ENCODE peak calls at places on chromosomes 4 and X, in seven cellular contexts. R, N, S, I, F, Q and M are unnamed samples.

GRCh38 chr4:84606645-84607044 is 23.7 kb downstream of the CDS1 start:
- DNase-seq in S (no peak), N (no peak), I (no peak), Q (no peak), F (no peak), R (no peak), M (no peak)

GRCh38 chrX:6226646-6227444 is 1.8 kb downstream of the NLGN4X start:
- DNase-seq in N (no peak), I (no peak), S (no peak), Q (no peak), R (no peak), F (no peak), M (no peak)

GRCh38 chr4:31807036-31807435 is 1086.9 kb downstream of the PCDH7 start:
- DNase-seq in N (no peak), S (no peak), F (no peak), R (no peak), Q (no peak), I (peak; percentile 61), M (no peak)

GRCh38 chrX:10507876-10508275 is 112.5 kb downstream of the MID1 start:
- DNase-seq in F (no peak), S (no peak), N (no peak), Q (no peak), I (no peak), R (no peak), M (no peak)

GRCh38 chrX:125422986-125423385 is 103.3 kb downstream of the TEX13C start:
- DNase-seq in Q (no peak), R (no peak), F (no peak), N (no peak), S (no peak), I (no peak), M (no peak)

GRCh38 chr4:182642831-182643230 is 274.4 kb downstream of the DCTD start:
- DNase-seq in I (peak; percentile 76), S (no peak), R (no peak), F (no peak), Q (no peak), N (no peak), M (peak; percentile 41)

GRCh38 chrX:107628662-107629532 is 587 bp downstream of the PRPS1 start:
- DNase-seq in R (no peak), S (no peak), I (no peak), Q (no peak), F (no peak), N (peak; percentile 5), M (no peak)

GRCh38 chr4:76589872-76590846 is 155.1 kb downstream of the SHROOM3 start:
- DNase-seq in N (no peak), F (no peak), S (peak; percentile 88), Q (no peak), I (peak; percentile 93), R (peak; percentile 45), M (peak; percentile 65)

GRCh38 chrX:103215037-103215767 is at the start of gene BEX4:
- DNase-seq in S (peak; percentile 75), R (no peak), I (peak; percentile 64), F (no peak), N (peak; percentile 34), Q (peak; percentile 56), M (peak; percentile 44)

GRCh38 chr4:1451106-1451751 is 45.0 kb upstream of the NKX1-1 start:
- DNase-seq in Q (no peak), N (no peak), S (no peak), R (no peak), I (no peak), F (no peak), M (no peak)

GRCh38 chrX:101411984-101412383 is 4.0 kb downstream of the HNRNPH2 start:
- DNase-seq in S (no peak), I (no peak), Q (no peak), R (no peak), N (no peak), F (no peak), M (no peak)

GRCh38 chr4:87032884-87033533 is 98.2 kb downstream of the AFF1 start:
- DNase-seq in F (no peak), S (peak; percentile 36), N (no peak), I (peak; percentile 94), R (no peak), Q (no peak), M (no peak)

GRCh38 chrX:105221374-105221773 is 880 bp upstream of the TEX13A start:
- DNase-seq in Q (no peak), F (no peak), I (no peak), R (no peak), N (no peak), S (no peak), M (no peak)

GRCh38 chrX:84339507-84340364 is 151.7 kb upstream of the RPS6KA6 start:
- DNase-seq in F (no peak), Q (no peak), N (no peak), R (no peak), S (peak; percentile 15), I (peak; percentile 34), M (no peak)